ENCODE peak calls at places on chromosomes 13 and 19, in seven cellular contexts. One of them, this sample, is unnamed.

GRCh38 chr13:27619093-27619705 is 1.1 kb downstream of the LNX2 start:
- DNase-seq in tibial artery: no peak
- DNase-seq in uterus: no peak
- DNase-seq in DND-41: no peak
- DNase-seq in Karpas-422: no peak
- DNase-seq in GM23338: no peak
- DNase-seq in adipocyte: peak; percentile 62
- DNase-seq in this sample: no peak

GRCh38 chr13:65966991-65967451 is 1263.1 kb downstream of the PCDH9 start:
- DNase-seq in GM23338: peak; percentile 88
- DNase-seq in uterus: no peak
- DNase-seq in Karpas-422: peak; percentile 77
- DNase-seq in DND-41: no peak
- DNase-seq in tibial artery: no peak
- DNase-seq in adipocyte: peak; percentile 62
- DNase-seq in this sample: no peak

GRCh38 chr19:55189424-55189823 is 9.3 kb upstream of the SYT5 start:
- DNase-seq in adipocyte: peak; percentile 38
- DNase-seq in Karpas-422: no peak
- DNase-seq in tibial artery: no peak
- DNase-seq in uterus: peak; percentile 31
- DNase-seq in GM23338: no peak
- DNase-seq in DND-41: no peak
- DNase-seq in this sample: no peak

GRCh38 chr13:75258159-75258782 is 223.7 kb downstream of the TBC1D4 start:
- DNase-seq in GM23338: peak; percentile 67
- DNase-seq in uterus: no peak
- DNase-seq in tibial artery: no peak
- DNase-seq in Karpas-422: peak; percentile 64
- DNase-seq in DND-41: no peak
- DNase-seq in adipocyte: peak; percentile 79
- DNase-seq in this sample: no peak

GRCh38 chr19:33284146-33284643 is 18.1 kb downstream of the CEBPA start:
- DNase-seq in tibial artery: no peak
- DNase-seq in adipocyte: no peak
- DNase-seq in Karpas-422: no peak
- DNase-seq in GM23338: no peak
- DNase-seq in uterus: no peak
- DNase-seq in DND-41: no peak
- DNase-seq in this sample: no peak

GRCh38 chr13:66943530-66943929 is 286.6 kb downstream of the PCDH9 start:
- DNase-seq in Karpas-422: no peak
- DNase-seq in adipocyte: no peak
- DNase-seq in tibial artery: no peak
- DNase-seq in GM23338: no peak
- DNase-seq in DND-41: no peak
- DNase-seq in uterus: no peak
- DNase-seq in this sample: no peak

GRCh38 chr13:21012841-21013681 is 48.3 kb downstream of the LATS2 start:
- DNase-seq in adipocyte: peak; percentile 36
- DNase-seq in uterus: no peak
- DNase-seq in DND-41: no peak
- DNase-seq in tibial artery: peak; percentile 43
- DNase-seq in GM23338: no peak
- DNase-seq in Karpas-422: no peak
- DNase-seq in this sample: no peak

GRCh38 chr13:20053891-20054290 is 95.4 kb downstream of the ZMYM2 start:
- DNase-seq in DND-41: no peak
- DNase-seq in GM23338: no peak
- DNase-seq in tibial artery: no peak
- DNase-seq in Karpas-422: no peak
- DNase-seq in adipocyte: no peak
- DNase-seq in uterus: no peak
- DNase-seq in this sample: no peak

GRCh38 chr19:3852614-3853254 is 16.1 kb downstream of the ZFR2 start:
- DNase-seq in adipocyte: peak; percentile 53
- DNase-seq in tibial artery: no peak
- DNase-seq in Karpas-422: peak; percentile 48
- DNase-seq in DND-41: peak; percentile 14
- DNase-seq in uterus: no peak
- DNase-seq in GM23338: no peak
- DNase-seq in this sample: no peak

GRCh38 chr13:49697468-49697867 is 6.2 kb upstream of the EBPL start:
- DNase-seq in DND-41: no peak
- DNase-seq in uterus: no peak
- DNase-seq in adipocyte: no peak
- DNase-seq in tibial artery: no peak
- DNase-seq in Karpas-422: no peak
- DNase-seq in GM23338: no peak
- DNase-seq in this sample: no peak

GRCh38 chr19:940591-941291 is 14.9 kb downstream of the ARID3A start:
- DNase-seq in adipocyte: no peak
- DNase-seq in Karpas-422: no peak
- DNase-seq in tibial artery: peak; percentile 87
- DNase-seq in uterus: peak; percentile 47
- DNase-seq in DND-41: no peak
- DNase-seq in GM23338: no peak
- DNase-seq in this sample: peak; percentile 81

GRCh38 chr13:110132178-110132975 is 174.6 kb downstream of the COL4A1 start:
- DNase-seq in adipocyte: no peak
- DNase-seq in Karpas-422: no peak
- DNase-seq in GM23338: no peak
- DNase-seq in uterus: no peak
- DNase-seq in tibial artery: no peak
- DNase-seq in DND-41: no peak
- DNase-seq in this sample: no peak

GRCh38 chr19:47776568-47776967 is 1.9 kb upstream of the SELENOW start:
- DNase-seq in GM23338: peak; percentile 70
- DNase-seq in uterus: no peak
- DNase-seq in tibial artery: no peak
- DNase-seq in adipocyte: no peak
- DNase-seq in DND-41: no peak
- DNase-seq in Karpas-422: no peak
- DNase-seq in this sample: no peak

GRCh38 chr13:73767747-73768315 is 366.4 kb downstream of the KLF12 start:
- DNase-seq in adipocyte: peak; percentile 7
- DNase-seq in uterus: no peak
- DNase-seq in Karpas-422: peak; percentile 52
- DNase-seq in DND-41: peak; percentile 29
- DNase-seq in tibial artery: no peak
- DNase-seq in GM23338: peak; percentile 59
- DNase-seq in this sample: peak; percentile 5

GRCh38 chr13:45630791-45631190 is 15.3 kb upstream of the ERICH6B start:
- DNase-seq in tibial artery: no peak
- DNase-seq in uterus: no peak
- DNase-seq in DND-41: no peak
- DNase-seq in Karpas-422: no peak
- DNase-seq in GM23338: no peak
- DNase-seq in adipocyte: peak; percentile 6
- DNase-seq in this sample: no peak

GRCh38 chr19:38543807-38544568 is 73.8 kb downstream of the MAP4K1 start:
- DNase-seq in DND-41: no peak
- DNase-seq in tibial artery: peak; percentile 82
- DNase-seq in uterus: peak; percentile 45
- DNase-seq in adipocyte: peak; percentile 32
- DNase-seq in GM23338: peak; percentile 72
- DNase-seq in Karpas-422: peak; percentile 73
- DNase-seq in this sample: no peak

GRCh38 chr19:8393871-8394250 is 3.7 kb downstream of the RAB11B start:
- DNase-seq in uterus: no peak
- DNase-seq in Karpas-422: no peak
- DNase-seq in DND-41: no peak
- DNase-seq in adipocyte: no peak
- DNase-seq in GM23338: no peak
- DNase-seq in tibial artery: no peak
- DNase-seq in this sample: no peak

GRCh38 chr19:21908066-21908465 is 72.1 kb upstream of the ZNF43 start:
- DNase-seq in uterus: no peak
- DNase-seq in adipocyte: no peak
- DNase-seq in Karpas-422: no peak
- DNase-seq in GM23338: no peak
- DNase-seq in DND-41: no peak
- DNase-seq in tibial artery: no peak
- DNase-seq in this sample: no peak

GRCh38 chr13:48318714-48319457 is 15.3 kb downstream of the RB1 start:
- DNase-seq in DND-41: no peak
- DNase-seq in GM23338: no peak
- DNase-seq in uterus: no peak
- DNase-seq in adipocyte: no peak
- DNase-seq in Karpas-422: no peak
- DNase-seq in tibial artery: peak; percentile 74
- DNase-seq in this sample: no peak

GRCh38 chr13:37640499-37640898 is 41.9 kb upstream of the POSTN start:
- DNase-seq in Karpas-422: peak; percentile 55
- DNase-seq in GM23338: peak; percentile 57
- DNase-seq in adipocyte: peak; percentile 80
- DNase-seq in uterus: no peak
- DNase-seq in tibial artery: no peak
- DNase-seq in DND-41: no peak
- DNase-seq in this sample: no peak

GRCh38 chr19:17487240-17488121 is 17.2 kb downstream of the SLC27A1 start:
- DNase-seq in DND-41: no peak
- DNase-seq in Karpas-422: peak; percentile 39
- DNase-seq in GM23338: peak; percentile 53
- DNase-seq in tibial artery: no peak
- DNase-seq in uterus: no peak
- DNase-seq in adipocyte: no peak
- DNase-seq in this sample: no peak

GRCh38 chr13:87953381-87953780 is 282.2 kb downstream of the SLITRK5 start:
- DNase-seq in DND-41: no peak
- DNase-seq in Karpas-422: no peak
- DNase-seq in tibial artery: no peak
- DNase-seq in GM23338: no peak
- DNase-seq in uterus: no peak
- DNase-seq in adipocyte: no peak
- DNase-seq in this sample: no peak

GRCh38 chr19:35030257-35031071 is at the start of gene SCN1B:
- DNase-seq in adipocyte: peak; percentile 89
- DNase-seq in uterus: peak; percentile 63
- DNase-seq in DND-41: peak; percentile 60
- DNase-seq in Karpas-422: peak; percentile 60
- DNase-seq in tibial artery: peak; percentile 81
- DNase-seq in GM23338: peak; percentile 83
- DNase-seq in this sample: peak; percentile 45

GRCh38 chr19:35031072-35031881 is 1.0 kb downstream of the SCN1B start:
- DNase-seq in adipocyte: peak; percentile 76
- DNase-seq in uterus: no peak
- DNase-seq in DND-41: no peak
- DNase-seq in tibial artery: no peak
- DNase-seq in Karpas-422: no peak
- DNase-seq in GM23338: peak; percentile 71
- DNase-seq in this sample: no peak

GRCh38 chr19:35033067-35034004 is 3.1 kb downstream of the SCN1B start:
- DNase-seq in GM23338: no peak
- DNase-seq in DND-41: no peak
- DNase-seq in adipocyte: no peak
- DNase-seq in uterus: no peak
- DNase-seq in Karpas-422: no peak
- DNase-seq in tibial artery: no peak
- DNase-seq in this sample: no peak

GRCh38 chr19:35034005-35034502 is 3.8 kb downstream of the SCN1B start:
- DNase-seq in Karpas-422: no peak
- DNase-seq in DND-41: no peak
- DNase-seq in uterus: no peak
- DNase-seq in tibial artery: no peak
- DNase-seq in GM23338: no peak
- DNase-seq in adipocyte: no peak
- DNase-seq in this sample: no peak

GRCh38 chr19:35032356-35032865 is 2.1 kb downstream of the SCN1B start:
- DNase-seq in tibial artery: no peak
- DNase-seq in Karpas-422: no peak
- DNase-seq in uterus: no peak
- DNase-seq in DND-41: no peak
- DNase-seq in adipocyte: no peak
- DNase-seq in GM23338: no peak
- DNase-seq in this sample: no peak
- H3K4me1 ChIP-seq in tibial artery: no peaks in the 10 kb centered on the region
- H3K4me1 ChIP-seq in Karpas-422: peaks cover 4% of the 10 kb centered on the region
- H3K4me1 ChIP-seq in uterus: peaks cover 5% of the 10 kb centered on the region
- H3K4me1 ChIP-seq in DND-41: peaks cover 7% of the 10 kb centered on the region
- H3K4me1 ChIP-seq in adipocyte: no peaks in the 10 kb centered on the region
- H3K4me1 ChIP-seq in GM23338: peaks cover 10% of the 10 kb centered on the region
- H3K4me1 ChIP-seq in this sample: peaks cover 10% of the 10 kb centered on the region

GRCh38 chr19:15758379-15758778 is 20.6 kb downstream of the OR10H3 start:
- DNase-seq in DND-41: no peak
- DNase-seq in Karpas-422: no peak
- DNase-seq in GM23338: no peak
- DNase-seq in adipocyte: no peak
- DNase-seq in uterus: no peak
- DNase-seq in tibial artery: no peak
- DNase-seq in this sample: no peak
- H3K36me3 ChIP-seq in DND-41: no peaks in the 10 kb centered on the region
- H3K36me3 ChIP-seq in Karpas-422: no peaks in the 10 kb centered on the region
- H3K36me3 ChIP-seq in GM23338: peaks cover 4% of the 10 kb centered on the region
- H3K36me3 ChIP-seq in adipocyte: no peaks in the 10 kb centered on the region
- H3K36me3 ChIP-seq in uterus: no peaks in the 10 kb centered on the region
- H3K36me3 ChIP-seq in tibial artery: no peaks in the 10 kb centered on the region
- H3K36me3 ChIP-seq in this sample: no peaks in the 10 kb centered on the region

GRCh38 chr19:30883071-30883470 is 466.2 kb downstream of the TSHZ3 start:
- DNase-seq in Karpas-422: no peak
- DNase-seq in uterus: no peak
- DNase-seq in DND-41: no peak
- DNase-seq in adipocyte: no peak
- DNase-seq in GM23338: no peak
- DNase-seq in tibial artery: no peak
- DNase-seq in this sample: no peak
- H3K4me1 ChIP-seq in Karpas-422: no peaks in the 10 kb centered on the region
- H3K4me1 ChIP-seq in uterus: no peaks in the 10 kb centered on the region
- H3K4me1 ChIP-seq in DND-41: no peaks in the 10 kb centered on the region
- H3K4me1 ChIP-seq in adipocyte: no peaks in the 10 kb centered on the region
- H3K4me1 ChIP-seq in GM23338: no peaks in the 10 kb centered on the region
- H3K4me1 ChIP-seq in tibial artery: no peaks in the 10 kb centered on the region
- H3K4me1 ChIP-seq in this sample: no peaks in the 10 kb centered on the region

GRCh38 chr19:10753305-10753704 is 35.4 kb downstream of the DNM2 start:
- DNase-seq in adipocyte: no peak
- DNase-seq in uterus: no peak
- DNase-seq in tibial artery: no peak
- DNase-seq in DND-41: no peak
- DNase-seq in GM23338: no peak
- DNase-seq in Karpas-422: no peak
- DNase-seq in this sample: no peak
- H3K36me3 ChIP-seq in adipocyte: no peaks in the 10 kb centered on the region
- H3K36me3 ChIP-seq in uterus: no peaks in the 10 kb centered on the region
- H3K36me3 ChIP-seq in tibial artery: no peaks in the 10 kb centered on the region
- H3K36me3 ChIP-seq in DND-41: peaks cover 10% of the 10 kb centered on the region
- H3K36me3 ChIP-seq in GM23338: no peaks in the 10 kb centered on the region
- H3K36me3 ChIP-seq in Karpas-422: no peaks in the 10 kb centered on the region
- H3K36me3 ChIP-seq in this sample: peaks cover 2% of the 10 kb centered on the region

GRCh38 chr13:99660101-99660500 is 158.8 kb downstream of the TM9SF2 start:
- DNase-seq in adipocyte: no peak
- DNase-seq in DND-41: no peak
- DNase-seq in Karpas-422: no peak
- DNase-seq in GM23338: no peak
- DNase-seq in tibial artery: no peak
- DNase-seq in uterus: no peak
- DNase-seq in this sample: no peak
- H3K4me1 ChIP-seq in adipocyte: peaks cover 3% of the 10 kb centered on the region
- H3K4me1 ChIP-seq in DND-41: peaks cover 45% of the 10 kb centered on the region
- H3K4me1 ChIP-seq in Karpas-422: peaks cover 92% of the 10 kb centered on the region
- H3K4me1 ChIP-seq in GM23338: peaks cover 61% of the 10 kb centered on the region
- H3K4me1 ChIP-seq in tibial artery: no peaks in the 10 kb centered on the region
- H3K4me1 ChIP-seq in uterus: no peaks in the 10 kb centered on the region
- H3K4me1 ChIP-seq in this sample: peaks cover 38% of the 10 kb centered on the region

This sample was measured in effector memory CD4-positive, alpha-beta T cell.